ENCODE peak calls at places on chromosome 4, in four cellular contexts. One of them, this sample, is unnamed.

GRCh38 chr4:165972747-165973146 is 99.7 kb downstream of the TLL1 start:
- DNase-seq in HCT116: no peak
- DNase-seq in stomach: no peak
- DNase-seq in HL-60: no peak
- DNase-seq in this sample: no peak

GRCh38 chr4:17968721-17969120 is 52.8 kb downstream of the LCORL start:
- DNase-seq in HCT116: no peak
- DNase-seq in stomach: no peak
- DNase-seq in HL-60: no peak
- DNase-seq in this sample: no peak

GRCh38 chr4:15963568-15963967 is 593 bp upstream of the FGFBP2 start:
- DNase-seq in HCT116: no peak
- DNase-seq in stomach: no peak
- DNase-seq in HL-60: no peak
- DNase-seq in this sample: no peak

GRCh38 chr4:5863461-5864113 is 29.3 kb downstream of the CRMP1 start:
- DNase-seq in HCT116: peak
- DNase-seq in stomach: no peak
- DNase-seq in HL-60: no peak
- DNase-seq in this sample: no peak

GRCh38 chr4:3657917-3658913 is 108.0 kb upstream of the ADRA2C start:
- DNase-seq in HCT116: no peak
- DNase-seq in stomach: no peak
- DNase-seq in HL-60: no peak
- DNase-seq in this sample: no peak

GRCh38 chr4:177051473-177052060 is 258.1 kb upstream of the NEIL3 start:
- DNase-seq in HCT116: peak
- DNase-seq in stomach: no peak
- DNase-seq in HL-60: peak
- DNase-seq in this sample: peak

GRCh38 chr4:122703868-122704267 is 28.6 kb upstream of the BBS12 start:
- DNase-seq in HCT116: no peak
- DNase-seq in stomach: no peak
- DNase-seq in HL-60: no peak
- DNase-seq in this sample: no peak

GRCh38 chr4:73853246-73853704 is at the start of gene PF4V1:
- DNase-seq in HCT116: no peak
- DNase-seq in stomach: peak
- DNase-seq in HL-60: no peak
- DNase-seq in this sample: no peak

GRCh38 chr4:83139514-83140156 is 25.1 kb upstream of the PLAC8 start:
- DNase-seq in HCT116: no peak
- DNase-seq in stomach: no peak
- DNase-seq in HL-60: no peak
- DNase-seq in this sample: no peak

GRCh38 chr4:108502366-108502765 is 118.0 kb upstream of the RPL34 start:
- DNase-seq in HCT116: no peak
- DNase-seq in stomach: no peak
- DNase-seq in HL-60: no peak
- DNase-seq in this sample: no peak

GRCh38 chr4:134320048-134320447 is 118.5 kb upstream of the PABPC4L start:
- DNase-seq in HCT116: no peak
- DNase-seq in stomach: no peak
- DNase-seq in HL-60: no peak
- DNase-seq in this sample: no peak

GRCh38 chr4:18020671-18021469 is 685 bp downstream of the LCORL start:
- DNase-seq in HCT116: peak
- DNase-seq in stomach: peak
- DNase-seq in HL-60: peak
- DNase-seq in this sample: no peak

GRCh38 chr4:41216294-41217019 is 2.1 kb upstream of the APBB2 start:
- DNase-seq in HCT116: peak
- DNase-seq in stomach: peak
- DNase-seq in HL-60: peak
- DNase-seq in this sample: peak

GRCh38 chr4:73674451-73674919 is 54.2 kb upstream of the RASSF6 start:
- DNase-seq in HCT116: no peak
- DNase-seq in stomach: no peak
- DNase-seq in HL-60: no peak
- DNase-seq in this sample: no peak

GRCh38 chr4:128653514-128654420 is 155.7 kb upstream of the JADE1 start:
- DNase-seq in HCT116: no peak
- DNase-seq in stomach: no peak
- DNase-seq in HL-60: no peak
- DNase-seq in this sample: no peak

GRCh38 chr4:55345980-55346850 is at the start of gene SRD5A3:
- DNase-seq in HCT116: peak
- DNase-seq in stomach: peak
- DNase-seq in HL-60: no peak
- DNase-seq in this sample: no peak

GRCh38 chr4:148097811-148098210 is 344.4 kb downstream of the NR3C2 start:
- DNase-seq in HCT116: no peak
- DNase-seq in stomach: no peak
- DNase-seq in HL-60: no peak
- DNase-seq in this sample: no peak

GRCh38 chr4:105186701-105187158 is 40.1 kb downstream of the TET2 start:
- DNase-seq in HCT116: no peak
- DNase-seq in stomach: no peak
- DNase-seq in HL-60: no peak
- DNase-seq in this sample: no peak

GRCh38 chr4:82708982-82709381 is 89.6 kb downstream of the SCD5 start:
- DNase-seq in HCT116: no peak
- DNase-seq in stomach: no peak
- DNase-seq in HL-60: no peak
- DNase-seq in this sample: no peak

GRCh38 chr4:98625399-98625798 is 33.0 kb downstream of the TSPAN5 start:
- DNase-seq in HCT116: no peak
- DNase-seq in stomach: no peak
- DNase-seq in HL-60: no peak
- DNase-seq in this sample: no peak

GRCh38 chr4:7395635-7396034 is 39.1 kb downstream of the PSAPL1 start:
- DNase-seq in HCT116: no peak
- DNase-seq in stomach: peak
- DNase-seq in HL-60: no peak
- DNase-seq in this sample: no peak

GRCh38 chr4:156238171-156238570 is 284.5 kb upstream of the CTSO start:
- DNase-seq in HCT116: no peak
- DNase-seq in stomach: no peak
- DNase-seq in HL-60: no peak
- DNase-seq in this sample: no peak

GRCh38 chr4:40916880-40917279 is 167.1 kb downstream of the NSUN7 start:
- DNase-seq in HCT116: peak
- DNase-seq in stomach: peak
- DNase-seq in HL-60: no peak
- DNase-seq in this sample: no peak

GRCh38 chr4:112379306-112379705 is 82.1 kb downstream of the ALPK1 start:
- DNase-seq in HCT116: no peak
- DNase-seq in stomach: no peak
- DNase-seq in HL-60: no peak
- DNase-seq in this sample: no peak

GRCh38 chr4:107913283-107913899 is 18.0 kb upstream of the CYP2U1 start:
- DNase-seq in HCT116: peak
- DNase-seq in stomach: no peak
- DNase-seq in HL-60: peak
- DNase-seq in this sample: peak

GRCh38 chr4:181289203-181289602 is 954.0 kb upstream of the TENM3 start:
- DNase-seq in HCT116: no peak
- DNase-seq in stomach: no peak
- DNase-seq in HL-60: no peak
- DNase-seq in this sample: no peak

GRCh38 chr4:176273741-176274140 is 4.7 kb upstream of the ASB5 start:
- DNase-seq in HCT116: no peak
- DNase-seq in stomach: no peak
- DNase-seq in HL-60: no peak
- DNase-seq in this sample: no peak

DNA sequence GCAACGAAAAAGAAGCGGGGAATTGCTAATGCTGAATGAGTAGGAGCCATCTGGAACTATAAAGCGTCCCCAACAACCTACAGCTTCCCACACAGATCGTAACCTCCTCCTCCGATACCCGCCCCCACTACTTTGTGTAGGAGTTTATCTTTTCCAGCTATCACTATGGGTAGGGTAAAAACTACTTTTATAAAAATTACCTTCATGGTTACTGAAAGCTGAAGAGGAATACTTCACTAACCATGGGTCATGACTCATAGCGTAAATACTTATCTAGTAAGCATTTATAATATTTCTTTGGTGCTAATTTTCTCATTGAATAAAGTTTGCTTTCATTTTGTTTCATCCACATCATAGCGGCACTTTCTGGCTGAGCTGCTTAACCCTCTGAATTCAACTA is 79.4 kb upstream of the TNIP3 start:
- DNase-seq in HCT116: no peak
- DNase-seq in stomach: no peak
- DNase-seq in HL-60: no peak
- DNase-seq in this sample: no peak
- H3K4me3 ChIP-seq in HCT116: no peak
- H3K4me3 ChIP-seq in stomach: no peak
- H3K4me3 ChIP-seq in HL-60: no peak
- H3K4me3 ChIP-seq in this sample: no peak

GRCh38 chr4:139401368-139401767 is 52.6 kb upstream of the RAB33B start:
- DNase-seq in HCT116: no peak
- DNase-seq in stomach: no peak
- DNase-seq in HL-60: no peak
- DNase-seq in this sample: no peak
- TF ChIP-seq POLR2AphosphoS5 in HCT116: no peak
- TF ChIP-seq POLR2AphosphoS5 in stomach: no peak
- TF ChIP-seq POLR2AphosphoS5 in HL-60: no peak
- TF ChIP-seq POLR2AphosphoS5 in this sample: peak

DNA sequence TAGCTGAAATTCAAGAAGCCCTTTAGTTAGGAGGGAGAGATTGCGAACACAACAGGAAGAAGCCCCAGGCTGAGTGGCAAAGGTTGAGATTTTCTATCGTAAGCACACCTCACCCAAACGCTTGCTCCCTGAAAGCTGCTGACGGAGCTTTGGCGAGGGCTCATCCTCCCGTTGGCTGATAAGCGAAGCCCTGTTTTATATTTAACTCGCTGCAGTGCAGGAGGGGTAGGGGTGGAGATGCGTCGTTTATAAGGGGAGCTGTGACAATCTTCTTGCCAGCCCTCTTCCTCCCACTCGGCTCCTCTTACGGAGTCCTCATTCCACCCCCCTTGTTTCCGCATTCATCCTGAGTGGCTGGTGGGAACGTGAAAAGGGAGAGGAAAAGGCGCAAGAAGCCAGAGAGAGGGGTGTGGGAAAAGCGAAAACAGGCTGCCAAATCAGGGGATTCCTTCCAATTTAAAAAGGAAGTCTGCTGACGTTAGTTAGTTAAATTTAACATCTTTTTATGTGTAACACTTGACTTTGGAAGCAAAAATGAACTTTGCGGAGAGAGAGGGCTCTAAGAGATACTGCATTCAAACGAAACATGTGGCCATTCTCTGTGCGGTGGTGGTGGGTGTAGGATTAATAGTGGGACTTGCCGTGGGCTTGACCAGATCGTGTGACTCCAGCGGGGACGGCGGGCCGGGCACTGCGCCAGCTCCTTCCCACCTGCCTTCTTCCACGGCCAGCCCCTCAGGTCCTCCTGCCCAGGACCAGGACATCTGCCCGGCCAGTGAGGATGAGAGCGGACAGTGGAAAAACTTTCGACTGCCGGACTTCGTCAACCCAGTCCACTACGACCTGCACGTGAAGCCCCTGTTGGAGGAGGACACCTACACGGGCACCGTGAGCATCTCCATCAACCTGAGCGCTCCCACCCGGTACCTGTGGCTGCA is at the start of gene ENPEP:
- DNase-seq in HCT116: no peak
- DNase-seq in stomach: no peak
- DNase-seq in HL-60: no peak
- DNase-seq in this sample: no peak
- H3K4me3 ChIP-seq in HCT116: no peak
- H3K4me3 ChIP-seq in stomach: peak
- H3K4me3 ChIP-seq in HL-60: no peak
- H3K4me3 ChIP-seq in this sample: peak

DNA sequence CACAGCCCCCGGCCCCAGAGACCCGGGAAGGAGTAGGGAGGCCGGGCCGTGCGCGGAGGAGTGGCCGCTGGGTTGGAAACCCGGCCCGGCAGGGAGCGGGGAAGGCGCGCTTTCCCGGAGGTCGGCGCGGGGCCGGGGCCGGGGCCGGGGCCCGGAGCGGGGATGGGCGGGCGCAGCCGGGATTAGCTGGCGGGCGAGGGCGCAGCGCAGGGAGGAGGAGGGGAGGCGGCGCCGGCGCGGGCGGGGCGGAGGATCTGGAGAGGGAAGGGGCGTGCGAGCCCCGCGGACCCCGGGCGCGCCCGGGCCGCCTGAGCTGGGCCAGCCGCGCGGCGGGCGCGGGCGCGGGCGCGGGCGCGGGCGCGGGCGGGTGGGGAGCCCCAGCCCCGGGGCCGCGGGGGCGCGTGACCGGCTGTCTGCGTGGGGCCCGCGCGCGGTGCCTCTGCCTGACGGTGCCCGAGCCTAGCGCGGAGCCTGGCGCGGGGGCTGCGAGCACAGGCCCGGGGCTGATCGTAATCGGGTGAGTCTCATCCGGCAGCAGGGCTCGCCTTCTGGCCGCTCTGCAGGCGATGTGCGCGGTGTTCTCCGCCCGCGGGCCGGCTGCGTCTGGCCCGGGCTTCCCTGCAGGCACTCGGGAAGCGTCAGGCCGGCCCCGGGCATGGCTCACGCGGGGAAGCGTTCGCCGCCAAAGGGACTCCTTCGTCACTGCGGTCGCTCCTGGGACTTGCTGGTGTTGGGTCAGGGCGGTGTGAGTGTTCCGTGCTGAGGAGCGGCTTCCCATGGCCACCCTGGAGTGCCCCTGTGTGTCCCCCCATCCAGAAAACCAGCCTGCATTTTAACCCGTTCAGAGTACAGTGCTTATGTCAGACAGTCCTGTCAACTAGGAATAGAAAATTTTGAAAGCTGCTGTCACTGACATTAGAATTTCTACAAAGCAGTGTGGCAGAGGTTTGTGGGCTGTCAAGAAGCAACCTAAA is 40.4 kb downstream of the FAM149A start:
- DNase-seq in HCT116: no peak
- DNase-seq in stomach: peak
- DNase-seq in HL-60: no peak
- DNase-seq in this sample: no peak
- TF ChIP-seq POLR2AphosphoS5 in HCT116: no peak
- TF ChIP-seq POLR2AphosphoS5 in stomach: no peak
- TF ChIP-seq POLR2AphosphoS5 in HL-60: no peak
- TF ChIP-seq POLR2AphosphoS5 in this sample: no peak

This sample was measured in SK-N-MC.